ENCODE peak calls at places on chromosomes 1 and 21, in five cellular contexts. M is HT1080, W is RPMI8226, E is MV-4-11, D is amniotic epithelial cell. S is an unnamed sample.

GRCh38 chr1:20150969-20151368 is 11.8 kb downstream of the PLA2G2F start:
- DNase-seq in D (no peak), E (no peak), M (no peak), W (no peak), S (no peak)

GRCh38 chr1:33220701-33221384 is 35.4 kb upstream of the ZNF362 start:
- DNase-seq in W (no peak), D (peak), E (no peak), M (no peak), S (no peak)

GRCh38 chr1:246669659-246670058 is 54.5 kb upstream of the SCCPDH start:
- DNase-seq in D (no peak), W (no peak), E (no peak), M (no peak), S (no peak)

GRCh38 chr1:210456731-210457130 is 128.0 kb downstream of the HHAT start:
- DNase-seq in W (no peak), D (no peak), M (no peak), E (peak), S (no peak)

GRCh38 chr21:29787011-29787909 is 152.5 kb downstream of the GRIK1 start:
- DNase-seq in E (no peak), M (no peak), D (no peak), W (no peak), S (no peak)

GRCh38 chr1:14541348-14541747 is 57.1 kb upstream of the KAZN start:
- DNase-seq in E (no peak), M (no peak), W (no peak), D (no peak), S (no peak)

GRCh38 chr1:60367522-60367921 is 294.0 kb upstream of the C1orf87 start:
- DNase-seq in W (no peak), D (no peak), M (no peak), E (peak), S (no peak)

GRCh38 chr1:227396539-227397355 is 78.5 kb upstream of the CDC42BPA start:
- DNase-seq in W (no peak), D (peak), E (peak), M (peak), S (no peak)

GRCh38 chr1:220511183-220511582 is 16.8 kb upstream of the MARK1 start:
- DNase-seq in W (peak), E (no peak), D (no peak), M (peak), S (no peak)

GRCh38 chr1:53288247-53289049 is 39.4 kb downstream of the LRP8 start:
- DNase-seq in E (no peak), M (no peak), W (no peak), D (no peak), S (no peak)

GRCh38 chr1:159100589-159100988 is 24.0 kb upstream of the AIM2 start:
- DNase-seq in E (no peak), W (no peak), D (no peak), M (no peak), S (no peak)

GRCh38 chr1:112798293-112798692 is 83.2 kb upstream of the PPM1J start:
- DNase-seq in M (no peak), E (no peak), W (no peak), D (no peak), S (no peak)

GRCh38 chr21:45443595-45444181 is 38.7 kb downstream of the COL18A1 start:
- DNase-seq in E (no peak), M (no peak), W (peak), D (no peak), S (no peak)

GRCh38 chr1:231460614-231461013 is 38.5 kb upstream of the EGLN1 start:
- DNase-seq in E (peak), M (peak), D (peak), W (no peak), S (no peak)

GRCh38 chr1:229563701-229564100 is 5.2 kb upstream of the ABCB10 start:
- DNase-seq in D (peak), W (no peak), E (peak), M (no peak), S (no peak)

GRCh38 chr1:183185941-183186490 is at the start of gene LAMC2:
- DNase-seq in M (peak), D (peak), E (no peak), W (no peak), S (peak)

GRCh38 chr1:229339520-229339919 is 3.3 kb downstream of the CCSAP start:
- DNase-seq in E (peak), W (no peak), D (peak), M (no peak), S (no peak)

GRCh38 chr1:84847253-84848247 is 45.5 kb downstream of the LPAR3 start:
- DNase-seq in E (peak), W (peak), M (peak), D (peak), S (peak)

GRCh38 chr1:96388421-96389310 is 332.9 kb upstream of the PTBP2 start:
- DNase-seq in W (no peak), D (peak), E (no peak), M (peak), S (peak)

GRCh38 chr1:53299233-53299632 is 28.6 kb downstream of the LRP8 start:
- DNase-seq in D (no peak), W (no peak), E (no peak), M (no peak), S (no peak)

GRCh38 chr1:241499910-241500309 is 19.6 kb downstream of the FH start:
- DNase-seq in E (peak), M (peak), D (peak), W (no peak), S (no peak)

GRCh38 chr21:46354518-46354917 is 30.6 kb downstream of the PCNT start:
- DNase-seq in E (no peak), M (no peak), W (no peak), D (no peak), S (no peak)

GRCh38 chr1:72064301-72064700 is 218.0 kb downstream of the NEGR1 start:
- DNase-seq in E (no peak), W (no peak), M (peak), D (no peak), S (no peak)

GRCh38 chr1:23555225-23555801 is 4.0 kb downstream of the ID3 start:
- DNase-seq in M (no peak), D (no peak), W (no peak), E (no peak), S (no peak)

GRCh38 chr1:15994590-15995351 is 9.3 kb upstream of the SRARP start:
- DNase-seq in D (peak), E (peak), M (peak), W (peak), S (peak)

GRCh38 chr1:83960669-83961277 is 38.2 kb downstream of the TTLL7 start:
- DNase-seq in W (no peak), M (no peak), D (peak), E (no peak), S (no peak)

GRCh38 chr1:35298464-35298863 is 30.0 kb downstream of the ZMYM4 start:
- DNase-seq in W (peak), M (peak), E (peak), D (peak), S (no peak)

GRCh38 chr1:27000817-27001460 is 7.4 kb downstream of the TRNP1 start:
- DNase-seq in D (peak), E (no peak), M (peak), W (no peak), S (no peak)

GRCh38 chr1:53145051-53145600 is 2.7 kb upstream of the SLC1A7 start:
- DNase-seq in W (no peak), D (no peak), M (no peak), E (no peak), S (no peak)

GRCh38 chr1:169529068-169529642 is 43.4 kb upstream of the SLC19A2 start:
- DNase-seq in E (no peak), D (peak), W (peak), M (peak), S (no peak)

GRCh38 chr1:182430263-182431068 is 19.5 kb upstream of the RGSL1 start:
- DNase-seq in E (peak), M (peak), D (peak), W (no peak), S (no peak)

GRCh38 chr1:33433509-33434362 is 2.8 kb upstream of the PHC2 start:
- DNase-seq in M (peak), D (peak), W (no peak), E (peak), S (peak)

GRCh38 chr1:234862944-234863515 is 253.1 kb upstream of the IRF2BP2 start:
- DNase-seq in E (no peak), M (no peak), D (peak), W (peak), S (no peak)

S was measured in H54.